ENCODE peak calls at places on chromosomes 3 and 15, in nine cellular contexts. T, N, S, R, V, F, J, C and Y are unnamed samples.

GRCh38 chr3:66598168-66598567 is 97.3 kb upstream of the LRIG1 start:
- DNase-seq in N (no peak), C (no peak), F (no peak), T (peak), V (no peak), S (no peak), R (peak), J (no peak), Y (peak)

GRCh38 chr3:26624209-26624775 is 1.7 kb downstream of the LRRC3B start:
- DNase-seq in C (no peak), V (no peak), R (no peak), T (no peak), S (peak), N (no peak), J (no peak), F (no peak), Y (no peak)

GRCh38 chr15:51750942-51751686 is at the start of gene TMOD2:
- DNase-seq in T (peak), J (no peak), F (peak), C (peak), N (peak), S (peak), V (peak), R (peak), Y (no peak)

GRCh38 chr15:62486041-62486440 is 321.0 kb upstream of the C2CD4B start:
- DNase-seq in V (no peak), J (no peak), T (peak), F (no peak), C (no peak), R (no peak), S (no peak), N (no peak), Y (no peak)

GRCh38 chr3:140153736-140154135 is 218.8 kb downstream of the CLSTN2 start:
- DNase-seq in N (no peak), S (no peak), C (no peak), R (no peak), J (no peak), T (no peak), F (no peak), V (no peak), Y (no peak)

GRCh38 chr3:124014366-124014942 is 22.5 kb upstream of the ROPN1 start:
- DNase-seq in C (no peak), N (no peak), S (no peak), R (no peak), J (no peak), T (no peak), F (no peak), V (no peak), Y (no peak)

GRCh38 chr15:31867536-31868442 is 162.5 kb upstream of the CHRNA7 start:
- DNase-seq in R (no peak), S (peak), J (peak), T (peak), N (peak), C (peak), F (peak), V (no peak), Y (peak)

GRCh38 chr3:55373413-55373812 is 113.7 kb downstream of the WNT5A start:
- DNase-seq in F (no peak), N (no peak), S (no peak), R (no peak), C (no peak), T (no peak), V (no peak), J (no peak), Y (no peak)

GRCh38 chr15:60795889-60796288 is 316.9 kb upstream of the ICE2 start:
- DNase-seq in C (no peak), J (no peak), F (no peak), N (no peak), T (no peak), R (no peak), V (no peak), S (no peak), Y (no peak)

GRCh38 chr3:45345849-45346535 is 42.4 kb upstream of the LARS2 start:
- DNase-seq in R (no peak), S (no peak), V (no peak), C (no peak), J (no peak), T (no peak), F (no peak), N (no peak), Y (no peak)

GRCh38 chr3:102466001-102466400 is 31.2 kb downstream of the ZPLD1 start:
- DNase-seq in S (no peak), V (no peak), R (no peak), F (no peak), T (peak), N (no peak), J (no peak), C (no peak), Y (peak)

GRCh38 chr3:53159415-53160135 is 1.4 kb upstream of the PRKCD start:
- DNase-seq in R (no peak), N (peak), V (no peak), S (no peak), T (no peak), F (no peak), J (no peak), C (peak), Y (no peak)

GRCh38 chr3:134972836-134973455 is 177.9 kb downstream of the EPHB1 start:
- DNase-seq in J (no peak), F (no peak), T (no peak), S (no peak), R (no peak), N (no peak), V (no peak), C (no peak), Y (no peak)

GRCh38 chr3:71602256-71602655 is 18.7 kb upstream of the FOXP1 start:
- DNase-seq in F (no peak), V (no peak), R (no peak), N (no peak), J (no peak), T (no peak), S (no peak), C (no peak), Y (no peak)

GRCh38 chr3:33717616-33717865 is 513 bp downstream of the CLASP2 start:
- DNase-seq in F (peak), S (peak), C (peak), V (peak), J (no peak), T (no peak), R (peak), N (peak), Y (peak)

GRCh38 chr15:35909414-35909813 is 363.4 kb upstream of the DPH6 start:
- DNase-seq in N (no peak), V (no peak), S (no peak), R (no peak), C (no peak), T (no peak), J (no peak), F (no peak), Y (no peak)

GRCh38 chr15:70316059-70316600 is 218.4 kb upstream of the TLE3 start:
- DNase-seq in T (peak), S (no peak), N (no peak), F (no peak), J (no peak), C (no peak), V (no peak), R (no peak), Y (no peak)

GRCh38 chr15:55879181-55879580 is 114.2 kb downstream of the NEDD4 start:
- DNase-seq in J (no peak), C (no peak), N (no peak), T (no peak), S (no peak), F (no peak), V (no peak), R (no peak), Y (no peak)

GRCh38 chr3:29694783-29695182 is 413.9 kb downstream of the RBMS3 start:
- DNase-seq in J (no peak), F (no peak), N (no peak), R (no peak), C (no peak), S (no peak), V (peak), T (peak), Y (peak)

GRCh38 chr15:62089616-62090015 is 22.8 kb downstream of the C2CD4A start:
- DNase-seq in R (no peak), F (no peak), C (no peak), S (no peak), N (no peak), J (no peak), T (no peak), V (no peak), Y (peak)

GRCh38 chr3:50575372-50575771 is 6.0 kb downstream of the HEMK1 start:
- DNase-seq in N (no peak), T (no peak), S (no peak), R (no peak), F (no peak), V (no peak), C (no peak), J (no peak), Y (peak)

GRCh38 chr3:127371846-127372245 is 84.0 kb upstream of the PRR20G start:
- DNase-seq in C (no peak), T (no peak), J (no peak), F (peak), R (no peak), N (no peak), V (no peak), S (no peak), Y (no peak)

GRCh38 chr3:10508619-10509260 is 3.4 kb upstream of the ATP2B2 start:
- DNase-seq in J (no peak), F (no peak), N (no peak), T (no peak), C (no peak), R (no peak), V (no peak), S (no peak), Y (peak)

GRCh38 chr15:62740141-62741004 is 302.2 kb upstream of the TPM1 start:
- DNase-seq in F (no peak), N (no peak), V (no peak), R (no peak), J (no peak), C (no peak), T (no peak), S (no peak), Y (no peak)

GRCh38 chr3:41768363-41768762 is 193.5 kb downstream of the ULK4 start:
- DNase-seq in N (no peak), J (no peak), V (no peak), F (no peak), C (no peak), T (no peak), R (no peak), S (no peak), Y (peak)

GRCh38 chr15:38824719-38825118 is 260.1 kb upstream of the RASGRP1 start:
- DNase-seq in J (no peak), C (no peak), R (no peak), T (no peak), S (no peak), N (no peak), F (no peak), V (no peak), Y (no peak)

GRCh38 chr3:37139567-37140052 is 34.8 kb downstream of the LRRFIP2 start:
- DNase-seq in C (peak), F (no peak), V (no peak), R (no peak), J (no peak), S (no peak), N (no peak), T (no peak), Y (no peak)

GRCh38 chr3:185341616-185342457 is 21.1 kb upstream of the MAP3K13 start:
- DNase-seq in T (no peak), V (no peak), N (no peak), C (no peak), J (no peak), F (no peak), R (no peak), S (no peak), Y (no peak)

GRCh38 chr3:73521936-73522335 is 102.8 kb downstream of the PDZRN3 start:
- DNase-seq in S (no peak), T (no peak), N (no peak), V (no peak), F (no peak), R (no peak), J (no peak), C (peak), Y (no peak)

GRCh38 chr15:73482184-73482583 is 39.2 kb downstream of the REC114 start:
- DNase-seq in C (no peak), S (no peak), F (no peak), T (no peak), J (no peak), R (no peak), V (no peak), N (no peak), Y (no peak)

GRCh38 chr3:145094355-145094941 is 1066.5 kb downstream of the PLOD2 start:
- DNase-seq in T (peak), J (no peak), F (no peak), C (no peak), R (no peak), S (no peak), N (no peak), V (no peak), Y (peak)

GRCh38 chr3:184772667-184773272 is 39.2 kb upstream of the VPS8 start:
- DNase-seq in N (peak), S (no peak), R (no peak), T (no peak), J (no peak), V (no peak), F (peak), C (no peak), Y (no peak)

DNA sequence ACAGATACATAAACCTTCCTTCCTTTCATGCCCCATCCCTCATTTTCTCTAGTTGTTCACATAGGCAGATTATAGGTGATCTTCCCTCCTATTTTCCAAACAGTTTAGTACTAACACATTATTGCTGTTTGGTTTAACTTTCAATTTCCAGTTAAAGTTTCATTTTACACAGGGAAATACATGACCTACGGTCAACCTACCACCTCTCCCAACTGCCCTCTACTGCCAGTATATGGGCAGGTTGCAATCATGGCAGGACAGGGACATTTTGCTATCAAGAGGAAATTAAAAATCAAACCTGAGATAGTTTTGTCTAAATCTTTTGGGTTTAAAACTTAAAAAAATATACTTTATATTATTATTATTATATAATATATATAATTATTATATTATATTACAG is 26.1 kb upstream of the TFDP2 start:
- DNase-seq in T (no peak), C (no peak), F (no peak), R (no peak), V (no peak), J (no peak), S (no peak), N (no peak), Y (no peak)
- TF ChIP-seq CTCF in T (no peak), C (no peak), F (no peak), R (no peak), V (no peak), J (no peak), S (no peak), N (no peak), Y (no peak)

DNA sequence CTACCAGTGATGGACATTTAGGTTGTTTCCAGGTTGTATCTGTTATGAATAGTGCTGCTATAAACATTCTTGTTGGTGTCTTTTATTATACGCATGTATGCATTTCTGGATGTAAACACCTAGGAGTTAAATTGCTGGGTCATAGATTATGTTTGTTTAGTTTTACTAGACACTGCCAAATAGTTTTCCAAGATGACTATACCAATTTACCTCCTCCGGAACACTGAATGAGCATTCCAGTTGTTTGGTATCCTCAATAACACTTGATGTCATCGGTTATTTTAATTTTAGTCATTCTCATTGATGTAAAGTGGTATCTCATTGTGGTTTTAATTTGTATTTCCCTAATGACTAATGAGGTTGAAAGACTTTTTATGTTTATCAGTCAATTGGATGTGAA is 36.6 kb upstream of the ARID3B start:
- DNase-seq in T (no peak), F (no peak), R (no peak), J (no peak), C (no peak), S (no peak), V (no peak), N (no peak), Y (no peak)
- TF ChIP-seq CTCF in T (no peak), F (no peak), R (no peak), J (no peak), C (no peak), S (no peak), V (no peak), N (no peak), Y (no peak)

GRCh38 chr3:177357352-177358084 is 160.2 kb upstream of the TBL1XR1 start:
- DNase-seq in R (no peak), T (peak), J (no peak), F (no peak), V (peak), C (peak), S (no peak), N (peak), Y (peak)
- TF ChIP-seq CTCF in R (no peak), T (peak), J (no peak), F (no peak), V (no peak), C (peak), S (no peak), N (no peak), Y (no peak)

GRCh38 chr3:115830764-115831395 is 207.6 kb downstream of the GAP43 start:
- DNase-seq in S (no peak), R (no peak), C (no peak), F (no peak), T (no peak), N (no peak), V (no peak), J (no peak), Y (peak)

GRCh38 chr3:115833074-115833473 is 209.8 kb downstream of the GAP43 start:
- DNase-seq in T (peak), N (no peak), V (no peak), F (no peak), S (no peak), R (no peak), C (no peak), J (no peak), Y (no peak)

GRCh38 chr3:115831864-115832263 is 208.6 kb downstream of the GAP43 start:
- DNase-seq in F (no peak), V (no peak), J (no peak), T (no peak), N (no peak), C (no peak), R (no peak), S (no peak), Y (no peak)

GRCh38 chr3:115834068-115834467 is 210.8 kb downstream of the GAP43 start:
- DNase-seq in N (no peak), V (no peak), F (no peak), C (no peak), J (no peak), R (no peak), S (no peak), T (peak), Y (no peak)

DNA sequence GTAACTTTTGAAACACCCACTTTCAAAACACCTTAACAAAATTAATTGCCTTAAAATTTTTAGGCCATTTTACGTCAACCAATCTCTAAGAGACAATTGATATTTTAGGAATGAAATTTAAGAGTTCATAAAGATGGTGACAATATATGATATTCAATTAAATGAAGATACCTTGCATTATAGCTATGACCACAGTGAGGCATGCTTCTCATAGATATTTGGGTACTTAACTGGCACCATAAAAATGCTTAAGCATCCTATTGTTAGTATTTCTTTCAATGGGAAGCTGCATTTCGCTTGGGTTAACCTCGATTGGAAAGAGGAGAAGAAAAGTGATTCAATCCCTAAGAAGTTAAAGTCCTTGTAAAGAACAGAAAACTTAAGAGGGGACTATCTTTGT is 209.0 kb downstream of the GAP43 start:
- DNase-seq in V (no peak), F (no peak), T (no peak), J (no peak), S (no peak), N (no peak), C (no peak), R (no peak), Y (no peak)
- TF ChIP-seq CTCF in V (no peak), F (no peak), T (no peak), J (no peak), S (no peak), N (no peak), C (no peak), R (no peak), Y (no peak)

GRCh38 chr15:93570571-93570970 is 481.6 kb upstream of the RGMA start:
- DNase-seq in J (no peak), N (no peak), T (no peak), F (no peak), V (no peak), S (no peak), C (no peak), R (no peak), Y (no peak)
- TF ChIP-seq CTCF in J (no peak), N (no peak), T (no peak), F (no peak), V (no peak), S (no peak), C (no peak), R (no peak), Y (no peak)

GRCh38 chr3:149933008-149933407 is 37.7 kb downstream of the PFN2 start:
- DNase-seq in T (no peak), C (no peak), V (no peak), R (no peak), N (no peak), J (no peak), S (no peak), F (no peak), Y (no peak)

GRCh38 chr3:149933858-149934257 is 36.8 kb downstream of the PFN2 start:
- DNase-seq in T (no peak), N (no peak), V (no peak), R (no peak), J (no peak), C (no peak), S (no peak), F (no peak), Y (no peak)

GRCh38 chr3:149941186-149941585 is 29.5 kb downstream of the PFN2 start:
- DNase-seq in N (no peak), V (no peak), R (no peak), S (no peak), F (no peak), T (no peak), J (no peak), C (no peak), Y (no peak)

GRCh38 chr3:149934524-149934923 is 36.2 kb downstream of the PFN2 start:
- DNase-seq in C (no peak), F (no peak), J (no peak), S (no peak), N (no peak), V (peak), T (peak), R (peak), Y (peak)

DNA sequence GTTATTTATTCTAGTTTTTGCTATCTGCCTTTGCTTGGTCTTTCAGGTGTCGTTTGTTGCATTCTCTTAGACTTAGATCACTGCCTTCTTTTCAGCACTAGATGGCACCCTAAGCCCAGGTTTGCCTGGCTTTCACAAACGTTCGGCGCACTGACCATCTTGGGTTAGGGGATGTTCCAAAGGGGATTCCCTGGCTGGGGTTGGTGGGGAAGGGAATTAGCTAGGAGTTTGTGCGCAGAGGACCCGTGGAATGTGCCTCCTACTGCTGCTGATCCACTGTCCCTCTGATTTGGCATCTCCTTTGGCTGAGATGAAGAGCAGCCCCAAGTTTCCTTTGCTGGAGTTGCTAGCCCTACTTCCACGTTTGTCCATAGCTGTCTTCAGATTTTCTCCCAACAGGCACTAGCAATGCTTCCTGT is 33.9 kb downstream of the PFN2 start:
- DNase-seq in N (peak), R (no peak), C (peak), V (peak), J (peak), S (peak), T (peak), F (no peak), Y (peak)
- TF ChIP-seq CTCF in N (peak), R (peak), C (peak), V (peak), J (peak), S (peak), T (peak), F (peak), Y (peak)